ENCODE peak calls at places on chromosome X, in six cellular contexts. W is fibroblast of pulmonary artery, X is heart left ventricle, N is lower leg skin, Z is breast epithelium, I is K562. C is an unnamed sample.

GRCh38 chrX:102833136-102833535 is 103.9 kb upstream of the RAB40AL start:
- DNase-seq in W (peak), X (no peak), N (no peak), Z (no peak), I (no peak), C (no peak)

GRCh38 chrX:40542972-40543371 is 37.8 kb upstream of the ATP6AP2 start:
- DNase-seq in W (no peak), X (no peak), N (no peak), Z (no peak), I (no peak), C (no peak)

GRCh38 chrX:46707274-46707965 is 51.5 kb downstream of the SLC9A7 start:
- DNase-seq in W (no peak), X (no peak), N (no peak), Z (peak), I (no peak), C (no peak)

GRCh38 chrX:96846841-96847240 is 36.9 kb upstream of the RPA4 start:
- DNase-seq in W (no peak), X (no peak), N (no peak), Z (no peak), I (no peak), C (no peak)

GRCh38 chrX:39653656-39654055 is 444.1 kb downstream of the BCOR start:
- DNase-seq in W (no peak), X (no peak), N (no peak), Z (no peak), I (no peak), C (no peak)

GRCh38 chrX:112849010-112849409 is 8.4 kb upstream of the AMOT start:
- DNase-seq in W (peak), X (no peak), N (no peak), Z (no peak), I (no peak), C (no peak)

GRCh38 chrX:40323977-40324376 is 226.2 kb upstream of the BCOR start:
- DNase-seq in W (no peak), X (no peak), N (peak), Z (no peak), I (no peak), C (no peak)

GRCh38 chrX:116239944-116240391 is 69.4 kb downstream of the AGTR2 start:
- DNase-seq in W (peak), X (no peak), N (no peak), Z (no peak), I (no peak), C (peak)

GRCh38 chrX:40130207-40130606 is 32.4 kb upstream of the BCOR start:
- DNase-seq in W (peak), X (no peak), N (no peak), Z (no peak), I (no peak), C (peak)

GRCh38 chrX:13092455-13092941 is 48.1 kb upstream of the FAM9C start:
- DNase-seq in W (no peak), X (no peak), N (peak), Z (peak), I (no peak), C (no peak)

GRCh38 chrX:23742693-23743622 is at the start of gene ACOT9:
- DNase-seq in W (peak), X (peak), N (peak), Z (peak), I (peak), C (peak)
- TF ChIP-seq CTCF in W (no peak), X (no peak), N (no peak), Z (no peak), I (no peak), C (no peak)

GRCh38 chrX:129116651-129117050 is 406.6 kb downstream of the SMARCA1 start:
- DNase-seq in W (no peak), X (no peak), N (no peak), Z (no peak), I (no peak), C (no peak)

GRCh38 chrX:129115935-129116334 is 407.4 kb downstream of the SMARCA1 start:
- DNase-seq in W (no peak), X (no peak), N (no peak), Z (no peak), I (no peak), C (no peak)

GRCh38 chrX:129115104-129115503 is 408.2 kb downstream of the SMARCA1 start:
- DNase-seq in W (peak), X (no peak), N (no peak), Z (no peak), I (peak), C (no peak)
- TF ChIP-seq CTCF in W (no peak), X (peak), N (no peak), Z (no peak), I (peak), C (no peak)

GRCh38 chrX:70134116-70134477 is 850 bp downstream of the IGBP1 start:
- DNase-seq in W (peak), X (no peak), N (no peak), Z (no peak), I (peak), C (peak)

GRCh38 chrX:70132877-70133302 is 357 bp upstream of the IGBP1 start:
- DNase-seq in W (no peak), X (no peak), N (no peak), Z (no peak), I (no peak), C (no peak)

GRCh38 chrX:70133303-70134115 is at the start of gene IGBP1:
- DNase-seq in W (peak), X (peak), N (peak), Z (peak), I (peak), C (peak)

GRCh38 chrX:70129811-70130210 is 3.4 kb upstream of the IGBP1 start:
- DNase-seq in W (peak), X (no peak), N (no peak), Z (no peak), I (no peak), C (peak)

DNA sequence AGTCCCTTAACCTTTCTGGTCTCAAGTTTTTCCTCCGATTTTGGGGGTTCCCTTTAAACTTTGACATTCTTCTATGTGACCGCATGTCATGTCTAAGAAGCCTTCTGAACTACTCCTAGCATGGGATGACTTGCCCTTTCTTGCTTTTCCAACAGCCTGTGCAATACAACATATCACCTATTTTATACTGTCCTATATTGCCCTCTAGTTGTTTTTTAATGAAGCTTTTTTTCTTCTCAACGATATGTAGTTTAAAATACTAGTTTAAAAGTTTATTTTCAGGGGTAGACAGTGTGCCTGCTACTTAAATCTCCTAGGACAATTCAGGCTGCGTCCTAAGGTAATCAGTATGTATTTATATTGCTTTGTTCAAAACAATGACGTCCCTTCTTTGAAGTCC is 1.0 kb upstream of the IGBP1 start:
- DNase-seq in W (peak), X (no peak), N (no peak), Z (no peak), I (peak), C (no peak)
- TF ChIP-seq CTCF in W (no peak), X (no peak), N (no peak), Z (no peak), I (no peak), C (no peak)

DNA sequence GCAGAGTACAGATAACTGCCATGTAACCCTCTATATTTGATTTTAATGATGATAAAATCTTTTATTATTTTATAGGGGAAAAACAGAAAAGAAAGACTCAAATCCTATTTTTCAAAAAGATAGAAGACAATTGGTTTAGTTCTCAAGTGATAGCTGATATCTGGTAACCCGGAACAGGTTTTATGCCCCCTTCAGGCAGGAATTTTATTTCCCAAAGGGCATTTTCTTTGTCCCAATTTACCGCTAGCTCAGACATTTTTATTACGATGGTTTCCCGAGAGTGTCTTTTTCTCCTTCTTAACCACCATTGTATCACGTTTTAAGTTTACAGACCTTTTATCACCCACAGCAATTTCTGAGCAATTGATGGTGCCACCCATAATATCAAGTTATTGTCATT is 204.9 kb upstream of the VCX start:
- DNase-seq in W (no peak), X (no peak), N (no peak), Z (no peak), I (no peak), C (no peak)
- TF ChIP-seq CTCF in W (no peak), X (no peak), N (no peak), Z (no peak), I (no peak), C (no peak)

GRCh38 chrX:10112510-10112909 is 44.3 kb upstream of the CLCN4 start:
- DNase-seq in W (no peak), X (no peak), N (no peak), Z (no peak), I (no peak), C (no peak)

GRCh38 chrX:10110316-10110932 is 46.4 kb upstream of the CLCN4 start:
- DNase-seq in W (no peak), X (no peak), N (no peak), Z (no peak), I (no peak), C (no peak)

GRCh38 chrX:10110984-10111363 is 45.8 kb upstream of the CLCN4 start:
- DNase-seq in W (no peak), X (no peak), N (no peak), Z (no peak), I (no peak), C (peak)

GRCh38 chrX:10109695-10110094 is 47.1 kb upstream of the CLCN4 start:
- DNase-seq in W (no peak), X (peak), N (no peak), Z (no peak), I (no peak), C (no peak)

DNA sequence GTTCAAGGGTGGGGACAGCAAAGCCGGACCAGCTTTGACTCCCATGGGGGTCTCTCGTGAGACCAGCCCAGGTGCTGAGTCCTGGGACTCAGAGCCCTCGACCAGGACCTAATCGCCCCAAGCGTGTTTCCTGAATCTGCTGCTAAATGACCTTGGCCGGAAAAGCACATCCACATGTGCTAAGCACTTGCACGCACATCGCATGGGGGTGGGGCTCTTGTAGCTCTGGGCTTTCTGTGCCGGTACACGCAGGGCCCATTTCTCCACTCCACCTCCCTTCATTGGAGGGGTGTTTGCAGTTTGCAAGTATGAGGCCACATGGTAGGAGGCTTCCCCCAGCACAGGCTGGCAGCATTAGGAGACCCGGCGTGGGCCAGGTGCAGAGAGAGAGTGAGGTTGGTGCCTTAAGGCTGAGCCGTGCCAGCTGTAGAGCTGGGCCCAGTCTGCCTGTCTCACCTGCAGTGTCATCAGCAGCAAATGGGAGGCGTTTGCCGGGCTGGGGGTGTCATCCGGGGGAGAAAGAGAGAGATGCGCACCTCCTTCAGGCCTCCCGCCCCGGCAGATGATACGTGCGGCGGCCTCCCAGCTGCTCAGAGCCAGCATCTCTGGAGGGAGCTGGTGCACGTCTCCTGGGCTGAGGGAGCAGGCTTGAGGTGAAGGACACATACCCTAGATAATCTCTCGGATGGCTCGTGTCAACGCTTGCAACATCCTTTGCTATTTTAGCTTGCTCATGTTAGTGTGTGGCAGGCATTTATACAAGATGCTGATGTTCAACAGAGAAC is 45.2 kb upstream of the CLCN4 start:
- DNase-seq in W (no peak), X (no peak), N (no peak), Z (no peak), I (no peak), C (peak)
- TF ChIP-seq CTCF in W (no peak), X (no peak), N (no peak), Z (no peak), I (no peak), C (no peak)

DNA sequence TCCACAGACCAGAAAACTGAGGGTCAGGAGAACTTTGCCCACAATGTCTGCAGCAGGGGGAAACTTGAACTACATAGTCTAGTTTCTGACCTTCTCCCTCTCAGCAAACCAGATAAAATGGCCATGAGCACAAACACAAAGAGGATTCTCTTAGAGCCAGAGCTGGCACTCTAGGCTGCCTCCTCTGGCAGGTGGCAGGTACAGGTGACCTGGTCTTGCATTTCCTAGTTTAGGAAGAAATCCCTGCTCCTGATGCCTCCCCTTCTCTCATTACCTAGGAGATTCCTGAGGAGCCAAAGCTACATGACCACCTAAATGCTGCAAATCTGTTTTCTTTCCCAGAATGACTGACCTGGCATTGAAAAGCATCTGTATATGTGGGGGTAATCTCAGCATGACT is 45.1 kb downstream of the ARHGEF9 start:
- DNase-seq in W (no peak), X (no peak), N (no peak), Z (no peak), I (no peak), C (no peak)
- TF ChIP-seq CTCF in W (no peak), X (no peak), N (no peak), Z (no peak), I (no peak), C (no peak)

DNA sequence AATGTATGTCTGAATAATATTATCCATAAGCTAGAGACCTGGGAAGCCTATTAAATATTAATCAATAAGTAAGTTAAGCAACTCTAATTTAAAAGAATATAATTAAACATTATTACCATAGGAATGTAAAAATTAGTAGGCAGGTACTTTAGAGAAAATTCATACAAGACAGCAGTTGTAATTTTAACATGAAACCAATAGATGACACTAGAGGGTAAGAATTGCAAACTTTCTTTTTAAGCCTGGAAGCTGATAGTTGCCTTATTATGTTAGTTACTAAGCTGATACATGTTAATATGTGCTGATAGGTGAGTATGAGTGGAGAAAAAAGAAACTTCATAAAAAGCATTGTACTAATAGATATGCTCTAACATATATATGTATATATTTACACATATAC is 1157.4 kb downstream of the FAM133A start:
- DNase-seq in W (peak), X (no peak), N (no peak), Z (no peak), I (no peak), C (peak)
- TF ChIP-seq CTCF in W (peak), X (peak), N (no peak), Z (no peak), I (no peak), C (no peak)